ENCODE peak calls at places on chromosome 13, in six cellular contexts. Q is activated effector memory CD4-positive, alpha-beta T cell treated with Interleukin-2 at 50 U/mL for 16 hours; H is pancreas; S is effector CD4-positive, alpha-beta T cell; L is naive thymus-derived CD8-positive, alpha-beta T cell; E is H54. C is an unnamed sample.

GRCh38 chr13:45773236-45773635 is 71.1 kb downstream of the CBY2 start:
- DNase-seq in E (no peak), H (no peak), S (no peak), Q (no peak), L (no peak), C (no peak)

GRCh38 chr13:45196622-45197021 is 4.2 kb downstream of the KCTD4 start:
- DNase-seq in L (no peak), E (peak; percentile 11), H (no peak), Q (no peak), S (no peak), C (no peak)

GRCh38 chr13:111262281-111262680 is 58.2 kb upstream of the TEX29 start:
- DNase-seq in S (no peak), Q (no peak), L (no peak), E (no peak), H (no peak), C (no peak)

GRCh38 chr13:35468195-35468594 is 8.3 kb downstream of the MAB21L1 start:
- DNase-seq in E (no peak), Q (no peak), L (no peak), H (no peak), S (no peak), C (no peak)

GRCh38 chr13:109880371-109881346 is 94.3 kb upstream of the IRS2 start:
- DNase-seq in E (no peak), L (no peak), S (no peak), H (no peak), Q (no peak), C (no peak)

GRCh38 chr13:21221268-21221667 is 44.8 kb downstream of the MRPL57 start:
- DNase-seq in Q (no peak), H (no peak), S (no peak), E (no peak), L (no peak), C (no peak)

GRCh38 chr13:52903320-52903719 is 54.9 kb upstream of the PCDH8 start:
- DNase-seq in H (no peak), L (no peak), E (no peak), S (no peak), Q (no peak), C (no peak)

GRCh38 chr13:48235100-48235813 is 2.3 kb downstream of the ITM2B start:
- DNase-seq in H (no peak), E (no peak), L (no peak), Q (no peak), S (no peak), C (no peak)

GRCh38 chr13:76934671-76935070 is 13.6 kb upstream of the ACOD1 start:
- DNase-seq in H (no peak), E (no peak), Q (no peak), L (no peak), S (no peak), C (no peak)

GRCh38 chr13:27012482-27013197 is 159.0 kb downstream of the USP12 start:
- DNase-seq in H (no peak), E (no peak), S (no peak), Q (no peak), L (no peak), C (no peak)

GRCh38 chr13:35925669-35926068 is 205.5 kb downstream of the DCLK1 start:
- DNase-seq in Q (no peak), S (no peak), L (no peak), E (no peak), H (no peak), C (no peak)

GRCh38 chr13:93603043-93603442 is 376.4 kb downstream of the GPC6 start:
- DNase-seq in S (no peak), H (no peak), L (no peak), E (peak; percentile 5), Q (no peak), C (no peak)

GRCh38 chr13:114131581-114132418 is 623 bp downstream of the RASA3 start:
- DNase-seq in H (peak; percentile 75), S (no peak), Q (peak; percentile 26), E (no peak), L (no peak), C (no peak)

GRCh38 chr13:48221301-48222190 is 11.5 kb upstream of the ITM2B start:
- DNase-seq in L (no peak), H (no peak), S (no peak), E (no peak), Q (no peak), C (no peak)

GRCh38 chr13:27425151-27425917 is 915 bp downstream of the GTF3A start:
- DNase-seq in S (no peak), E (no peak), L (no peak), H (no peak), Q (peak; percentile 17), C (no peak)

GRCh38 chr13:46844431-46844830 is 47.5 kb upstream of the ESD start:
- DNase-seq in S (no peak), L (no peak), E (no peak), H (no peak), Q (no peak), C (no peak)

GRCh38 chr13:102295316-102296048 is 106.4 kb downstream of the FGF14 start:
- DNase-seq in H (no peak), Q (no peak), E (no peak), S (no peak), L (no peak), C (no peak)

GRCh38 chr13:25819856-25820530 is 231.8 kb downstream of the SHISA2 start:
- DNase-seq in Q (no peak), E (no peak), S (no peak), H (no peak), L (no peak), C (no peak)

GRCh38 chr13:53240316-53240715 is 211.7 kb downstream of the OLFM4 start:
- DNase-seq in L (no peak), Q (no peak), S (no peak), E (no peak), H (no peak), C (no peak)

GRCh38 chr13:99617474-99618255 is 116.4 kb downstream of the TM9SF2 start:
- DNase-seq in S (no peak), E (peak; percentile 65), Q (no peak), L (peak; percentile 15), H (no peak), C (no peak)

GRCh38 chr13:41470187-41470586 is 12.8 kb downstream of the RGCC start:
- DNase-seq in E (no peak), H (no peak), S (no peak), L (no peak), Q (no peak), C (no peak)

GRCh38 chr13:63110431-63110830 is 1694.8 kb upstream of the PCDH20 start:
- DNase-seq in S (no peak), Q (no peak), E (no peak), H (no peak), L (no peak), C (no peak)

GRCh38 chr13:113126265-113127150 is 3.9 kb downstream of the F10 start:
- DNase-seq in L (no peak), S (no peak), H (no peak), Q (no peak), E (no peak), C (no peak)

GRCh38 chr13:65292488-65292901 is 1937.6 kb downstream of the PCDH9 start:
- DNase-seq in S (no peak), L (no peak), H (no peak), Q (no peak), E (peak; percentile 2), C (no peak)

GRCh38 chr13:87674143-87674772 is 3.1 kb downstream of the SLITRK5 start:
- DNase-seq in S (no peak), Q (no peak), H (no peak), L (no peak), E (no peak), C (no peak)

GRCh38 chr13:110300090-110300815 is 6.7 kb downstream of the COL4A1 start:
- DNase-seq in L (no peak), S (no peak), Q (no peak), H (no peak), E (no peak), C (no peak)

GRCh38 chr13:40193290-40194203 is 472.9 kb downstream of the FOXO1 start:
- DNase-seq in E (no peak), L (no peak), Q (no peak), H (no peak), S (no peak), C (no peak)

GRCh38 chr13:46210362-46211083 is 1.2 kb upstream of the LRRC63 start:
- DNase-seq in L (no peak), S (no peak), H (no peak), Q (no peak), E (no peak), C (no peak)

GRCh38 chr13:98921786-98922185 is 56.1 kb downstream of the DOCK9 start:
- DNase-seq in Q (no peak), S (no peak), L (no peak), E (no peak), H (no peak), C (no peak)